ENCODE peak calls at places on chromosomes 11 and 22, in eight cellular contexts. Q, A, P, L, R, X, D and T are unnamed samples.

GRCh38 chr11:64000026-64000739 is 13.9 kb downstream of the OTUB1 start:
- DNase-seq in Q (peak; percentile 66), A (peak; percentile 84), P (no peak), L (peak; percentile 69), R (peak; percentile 69), X (peak; percentile 70), D (peak; percentile 61), T (peak; percentile 68)

GRCh38 chr22:27378343-27378800 is 423.2 kb downstream of the MN1 start:
- DNase-seq in Q (no peak), A (no peak), P (no peak), L (no peak), R (no peak), X (no peak), D (no peak), T (peak; percentile 5)

GRCh38 chr11:110199184-110199981 is 97.0 kb downstream of the RDX start:
- DNase-seq in Q (no peak), A (no peak), P (no peak), L (no peak), R (peak; percentile 86), X (no peak), D (no peak), T (peak; percentile 83)

GRCh38 chr11:129190087-129190486 is 2.0 kb downstream of the ARHGAP32 start:
- DNase-seq in Q (peak; percentile 48), A (no peak), P (no peak), L (no peak), R (peak; percentile 25), X (no peak), D (no peak), T (no peak)

GRCh38 chr11:126403658-126404057 is 48.2 kb downstream of the ST3GAL4 start:
- DNase-seq in Q (no peak), A (no peak), P (no peak), L (no peak), R (no peak), X (no peak), D (no peak), T (no peak)

GRCh38 chr11:128503231-128503991 is 83.9 kb downstream of the ETS1 start:
- DNase-seq in Q (no peak), A (no peak), P (no peak), L (peak; percentile 57), R (peak; percentile 98), X (peak; percentile 69), D (no peak), T (peak; percentile 56)

GRCh38 chr22:46894081-46894671 is 131.7 kb downstream of the TBC1D22A start:
- DNase-seq in Q (no peak), A (no peak), P (no peak), L (no peak), R (peak; percentile 42), X (no peak), D (no peak), T (peak; percentile 13)

GRCh38 chr11:124756753-124757227 is 4.7 kb upstream of the VSIG2 start:
- DNase-seq in Q (no peak), A (no peak), P (no peak), L (no peak), R (no peak), X (no peak), D (no peak), T (no peak)

GRCh38 chr11:65428578-65429068 is 6.0 kb downstream of the NEAT1 start:
- DNase-seq in Q (peak; percentile 50), A (no peak), P (no peak), L (no peak), R (no peak), X (no peak), D (no peak), T (peak; percentile 86)

GRCh38 chr22:26321469-26321913 is 107.6 kb upstream of the ASPHD2 start:
- DNase-seq in Q (no peak), A (no peak), P (no peak), L (no peak), R (peak; percentile 64), X (no peak), D (no peak), T (peak; percentile 5)

GRCh38 chr11:6635082-6635932 is 16.1 kb upstream of the TPP1 start:
- DNase-seq in Q (peak; percentile 80), A (peak; percentile 74), P (no peak), L (no peak), R (peak; percentile 81), X (no peak), D (no peak), T (peak; percentile 46)

GRCh38 chr11:102813484-102813883 is 15.5 kb upstream of the MMP1 start:
- DNase-seq in Q (no peak), A (no peak), P (no peak), L (no peak), R (no peak), X (no peak), D (no peak), T (no peak)

GRCh38 chr22:50157976-50158375 is 12.6 kb upstream of the PANX2 start:
- DNase-seq in Q (peak; percentile 77), A (peak; percentile 14), P (peak; percentile 52), L (no peak), R (no peak), X (no peak), D (no peak), T (no peak)

GRCh38 chr11:116472661-116473060 is 300.1 kb downstream of the BUD13 start:
- DNase-seq in Q (no peak), A (no peak), P (no peak), L (no peak), R (no peak), X (no peak), D (no peak), T (no peak)

GRCh38 chr22:37242395-37242918 is 1.6 kb downstream of the RAC2 start:
- DNase-seq in Q (peak; percentile 68), A (no peak), P (no peak), L (peak; percentile 93), R (no peak), X (peak; percentile 91), D (no peak), T (peak; percentile 61)

GRCh38 chr11:88320149-88320559 is 17.4 kb downstream of the CTSC start:
- DNase-seq in Q (no peak), A (no peak), P (no peak), L (no peak), R (peak; percentile 85), X (no peak), D (no peak), T (peak; percentile 45)

GRCh38 chr11:119585038-119585666 is 143.8 kb downstream of the NECTIN1 start:
- DNase-seq in Q (peak; percentile 26), A (peak; percentile 59), P (peak; percentile 34), L (no peak), R (no peak), X (no peak), D (peak; percentile 6), T (no peak)

GRCh38 chr11:63800921-63801320 is 12.3 kb upstream of the SPINDOC start:
- DNase-seq in Q (no peak), A (no peak), P (no peak), L (no peak), R (no peak), X (no peak), D (no peak), T (no peak)

GRCh38 chr11:12201016-12201985 is 90.9 kb downstream of the MICAL2 start:
- DNase-seq in Q (no peak), A (no peak), P (no peak), L (no peak), R (peak; percentile 91), X (no peak), D (no peak), T (peak; percentile 95)

GRCh38 chr22:19453718-19454117 is 6.2 kb upstream of the C22orf39 start:
- DNase-seq in Q (no peak), A (no peak), P (no peak), L (no peak), R (no peak), X (no peak), D (no peak), T (no peak)

GRCh38 chr11:93740802-93741093 is 547 bp downstream of the TAF1D start:
- DNase-seq in Q (peak; percentile 66), A (peak; percentile 55), P (peak; percentile 33), L (peak; percentile 75), R (peak; percentile 64), X (peak; percentile 65), D (peak; percentile 47), T (peak; percentile 73)

GRCh38 chr11:109960831-109961230 is 132.4 kb upstream of the ZC3H12C start:
- DNase-seq in Q (peak; percentile 35), A (no peak), P (no peak), L (no peak), R (peak; percentile 96), X (no peak), D (no peak), T (peak; percentile 97)

GRCh38 chr22:45731798-45732495 is 60.3 kb downstream of the ATXN10 start:
- DNase-seq in Q (no peak), A (no peak), P (no peak), L (no peak), R (peak; percentile 55), X (no peak), D (no peak), T (peak; percentile 51)

GRCh38 chr22:30872282-30873041 is 96.1 kb downstream of the MORC2 start:
- DNase-seq in Q (no peak), A (peak; percentile 19), P (no peak), L (no peak), R (no peak), X (no peak), D (peak; percentile 1), T (no peak)

GRCh38 chr11:118618115-118618990 is 10.9 kb downstream of the PHLDB1 start:
- DNase-seq in Q (peak; percentile 55), A (peak; percentile 11), P (no peak), L (no peak), R (peak; percentile 87), X (no peak), D (no peak), T (peak; percentile 94)

GRCh38 chr22:42680648-42681047 is 31.5 kb upstream of the CYB5R3 start:
- DNase-seq in Q (no peak), A (no peak), P (no peak), L (no peak), R (peak; percentile 98), X (no peak), D (no peak), T (peak; percentile 99)

GRCh38 chr11:35241531-35241930 is 102.6 kb downstream of the CD44 start:
- DNase-seq in Q (no peak), A (no peak), P (no peak), L (no peak), R (no peak), X (no peak), D (no peak), T (no peak)

GRCh38 chr11:100578966-100579365 is 108.1 kb upstream of the ARHGAP42 start:
- DNase-seq in Q (no peak), A (no peak), P (no peak), L (no peak), R (peak; percentile 26), X (no peak), D (no peak), T (peak; percentile 65)

GRCh38 chr11:16831281-16832192 is 93.1 kb downstream of the C11orf58 start:
- DNase-seq in Q (no peak), A (no peak), P (no peak), L (no peak), R (no peak), X (no peak), D (no peak), T (peak; percentile 25)